ENCODE peak calls at places on chromosome 2, in seven cellular contexts. R is HCT116, O is GM12878, C is H1, K is K562, G is SK-N-SH, S is HepG2. W is an unnamed sample.
A peak's percentile ranks its signal among the peaks of the same experiment; 100 is the strongest.

GRCh38 chr2:127680706-127681287 is 5.5 kb upstream of the LIMS2 start:
- DNase-seq in S (no peak), G (no peak), R (no peak), K (no peak), O (no peak), C (no peak), W (no peak)

GRCh38 chr2:11073251-11073650 is 82.0 kb upstream of the SLC66A3 start:
- DNase-seq in S (peak; percentile 29), K (peak; percentile 31), C (peak; percentile 83), R (peak; percentile 54), O (no peak), G (peak; percentile 54), W (no peak)

GRCh38 chr2:206867006-206867405 is 72.3 kb upstream of the CPO start:
- DNase-seq in K (no peak), R (no peak), G (no peak), S (no peak), O (no peak), C (no peak), W (no peak)

GRCh38 chr2:169928463-169928864 is 101.2 kb downstream of the UBR3 start:
- DNase-seq in O (no peak), C (no peak), G (peak; percentile 29), R (peak; percentile 28), S (peak; percentile 48), K (no peak), W (peak; percentile 49)

GRCh38 chr2:1503471-1504310 is 90.4 kb downstream of the TPO start:
- DNase-seq in G (no peak), O (no peak), C (no peak), K (no peak), R (no peak), S (no peak), W (no peak)

GRCh38 chr2:226334981-226335720 is 464.5 kb downstream of the IRS1 start:
- DNase-seq in C (no peak), G (no peak), K (no peak), S (peak; percentile 34), O (no peak), R (peak; percentile 24), W (no peak)

GRCh38 chr2:110748489-110748867 is 16.1 kb downstream of the ACOXL start:
- DNase-seq in R (no peak), S (no peak), G (no peak), C (no peak), K (no peak), O (peak; percentile 98), W (peak; percentile 30)

GRCh38 chr2:195338856-195339255 is 318.2 kb upstream of the SLC39A10 start:
- DNase-seq in C (no peak), O (no peak), S (no peak), R (no peak), G (no peak), K (no peak), W (no peak)

GRCh38 chr2:65316072-65316471 is 88.4 kb downstream of the ACTR2 start:
- DNase-seq in O (no peak), S (no peak), C (no peak), K (no peak), R (no peak), G (no peak), W (peak; percentile 98)

GRCh38 chr2:119198267-119198840 is 25.3 kb upstream of the STEAP3 start:
- DNase-seq in C (no peak), G (no peak), R (no peak), S (peak; percentile 67), K (no peak), O (no peak), W (peak; percentile 62)

GRCh38 chr2:9207641-9208301 is 1.2 kb downstream of the ASAP2 start:
- DNase-seq in O (no peak), S (no peak), G (peak; percentile 84), C (peak; percentile 73), R (no peak), K (peak; percentile 31), W (peak; percentile 37)

GRCh38 chr2:32553829-32554432 is 73.9 kb upstream of the TTC27 start:
- DNase-seq in O (peak; percentile 19), G (peak; percentile 57), K (peak; percentile 51), C (no peak), R (peak; percentile 12), S (peak; percentile 43), W (peak; percentile 7)

GRCh38 chr2:111662039-111662740 is 221.8 kb downstream of the ANAPC1 start:
- DNase-seq in K (no peak), O (no peak), S (no peak), G (no peak), C (peak; percentile 23), R (no peak), W (no peak)

GRCh38 chr2:177516786-177517544 is 124.4 kb downstream of the AGPS start:
- DNase-seq in K (no peak), C (no peak), S (no peak), O (no peak), R (no peak), G (no peak), W (no peak)

GRCh38 chr2:127585270-127585807 is 49.9 kb downstream of the MYO7B start:
- DNase-seq in G (no peak), S (no peak), C (no peak), K (no peak), R (no peak), O (no peak), W (no peak)

GRCh38 chr2:189092936-189093335 is 86.6 kb downstream of the COL5A2 start:
- DNase-seq in G (no peak), R (no peak), C (no peak), O (no peak), S (no peak), K (no peak), W (no peak)

GRCh38 chr2:18345848-18346247 is 214.6 kb downstream of the RDH14 start:
- DNase-seq in C (no peak), G (no peak), R (no peak), S (no peak), K (no peak), O (no peak), W (no peak)

GRCh38 chr2:220682616-220683015 is 889.5 kb downstream of the EPHA4 start:
- DNase-seq in G (no peak), S (no peak), R (no peak), O (no peak), C (no peak), K (no peak), W (peak; percentile 92)

DNA sequence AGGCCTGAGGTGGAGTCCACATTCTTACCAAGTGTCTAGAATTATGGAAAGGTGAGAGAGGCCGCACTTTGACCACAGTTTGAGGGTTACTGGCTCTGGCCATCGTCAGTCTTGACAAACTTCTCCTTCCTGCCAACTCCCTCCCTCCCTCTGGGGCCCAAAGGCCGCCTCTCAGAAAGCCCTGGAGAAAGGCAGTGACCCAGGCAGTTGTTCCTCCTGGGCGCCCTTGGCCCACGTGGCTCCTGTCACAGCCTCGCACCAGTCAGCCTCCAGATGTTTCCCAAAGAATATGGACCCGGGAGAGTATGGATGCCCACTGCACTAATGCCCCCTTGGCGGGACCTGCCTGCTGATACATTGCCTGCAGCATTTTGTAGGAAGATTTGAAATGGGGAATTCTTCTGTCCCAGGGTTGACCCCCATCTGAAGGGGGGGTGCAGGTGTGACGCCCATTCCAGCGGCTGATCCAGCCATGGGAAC is 61.7 kb downstream of the ASB1 start:
- DNase-seq in S (no peak), O (no peak), K (no peak), C (no peak), R (no peak), G (no peak), W (no peak)
- TF ChIP-seq JUND in S (no peak), O (no peak), K (no peak), C (no peak), R (no peak), G (no peak), W (no peak)

DNA sequence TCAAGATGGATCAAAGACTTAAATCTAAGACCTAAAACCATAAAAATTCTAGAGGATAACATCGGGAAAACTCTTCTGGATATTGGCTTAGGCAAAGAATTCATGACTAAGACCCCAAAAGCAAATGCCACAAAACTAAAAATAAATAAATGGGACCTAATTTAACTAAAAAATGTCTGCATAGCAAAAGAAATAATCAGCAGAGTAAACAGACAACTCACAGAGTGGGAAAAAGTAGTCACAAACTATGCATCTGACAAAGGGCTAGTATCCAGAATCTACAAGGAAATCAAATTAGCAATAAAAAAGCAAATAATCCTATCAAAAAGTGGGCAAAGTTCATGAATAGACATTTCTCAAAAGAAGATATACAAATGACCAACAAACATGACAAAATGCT is 18.2 kb upstream of the ASB18 start:
- DNase-seq in O (no peak), S (no peak), C (no peak), K (no peak), R (no peak), G (no peak), W (no peak)
- TF ChIP-seq JUND in O (no peak), S (no peak), C (no peak), K (no peak), R (no peak), G (no peak), W (no peak)

GRCh38 chr2:20012282-20013060 is at the start of gene MATN3:
- DNase-seq in S (peak; percentile 68), R (no peak), G (peak; percentile 84), K (peak; percentile 41), O (no peak), C (peak; percentile 73), W (no peak)
- TF ChIP-seq JUND in S (no peak), R (no peak), G (no peak), K (no peak), O (no peak), C (no peak), W (no peak)

GRCh38 chr2:237324446-237325236 is 89.3 kb downstream of the COL6A3 start:
- DNase-seq in R (no peak), C (no peak), G (no peak), S (no peak), K (no peak), O (no peak), W (no peak)
- TF ChIP-seq JUND in R (no peak), C (no peak), G (no peak), S (no peak), K (no peak), O (no peak), W (no peak)

DNA sequence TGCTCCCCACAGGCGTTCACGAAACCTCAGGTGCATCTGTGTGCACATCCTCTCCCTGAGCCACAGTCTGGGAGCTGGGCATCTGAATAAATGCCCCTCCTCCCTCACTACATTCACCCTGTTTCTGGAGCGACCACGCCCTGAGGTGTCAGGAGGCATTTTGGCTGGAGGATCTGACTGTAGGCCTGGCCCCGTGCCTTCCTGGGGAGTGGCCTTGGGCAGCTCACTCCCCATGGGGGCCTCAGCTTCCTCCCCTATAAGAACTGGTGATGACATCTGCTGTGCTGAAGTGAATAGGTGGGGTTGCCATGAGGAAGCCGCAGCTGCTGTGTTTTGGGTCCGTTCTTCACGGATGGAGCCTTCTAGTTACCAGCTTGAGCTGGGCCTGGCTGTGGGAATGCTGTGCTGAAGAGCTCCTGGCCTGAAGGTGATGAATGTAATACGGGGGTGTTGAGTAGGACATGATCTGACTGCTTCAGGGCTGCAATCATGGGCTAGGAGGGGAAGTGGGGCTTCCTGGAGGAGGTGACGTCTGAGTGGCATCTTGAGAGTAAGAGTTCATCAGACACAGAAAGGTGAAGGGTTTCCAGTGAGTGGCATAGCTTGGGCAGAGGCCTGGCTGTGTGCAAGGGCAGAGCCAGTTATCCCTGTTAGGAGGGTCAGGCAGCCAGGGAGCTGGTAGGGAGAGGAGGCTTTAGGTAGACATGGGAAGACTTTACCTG is 58.2 kb downstream of the GLI2 start:
- DNase-seq in K (no peak), C (no peak), S (no peak), R (no peak), O (no peak), G (no peak), W (no peak)
- TF ChIP-seq JUND in K (no peak), C (no peak), S (no peak), R (no peak), O (no peak), G (no peak), W (no peak)

W was measured in T47D.